ENCODE peak calls at places on chromosome 18, in five cellular contexts. L is lower leg skin, C is BJ, I is AG09309, Q is ascending aorta. E is an unnamed sample.
A peak's percentile ranks its signal among the peaks of the same experiment; 100 is the strongest.

GRCh38 chr18:32139835-32140283 is 48.2 kb downstream of the RNF138 start:
- DNase-seq in L (no peak), C (no peak), I (no peak), Q (no peak), E (no peak)

GRCh38 chr18:6729247-6730091 is at the start of gene ARHGAP28:
- DNase-seq in L (peak; percentile 40), C (peak; percentile 77), I (peak; percentile 53), Q (peak; percentile 66), E (no peak)

GRCh38 chr18:48007955-48008701 is 77.7 kb upstream of the SMAD2 start:
- DNase-seq in L (no peak), C (no peak), I (no peak), Q (peak; percentile 72), E (peak; percentile 75)

GRCh38 chr18:49597556-49597955 is 35.7 kb downstream of the LIPG start:
- DNase-seq in L (no peak), C (no peak), I (no peak), Q (no peak), E (no peak)

GRCh38 chr18:26482567-26482966 is 65.8 kb downstream of the KCTD1 start:
- DNase-seq in L (no peak), C (no peak), I (no peak), Q (no peak), E (no peak)

GRCh38 chr18:56196495-56197225 is 441.7 kb downstream of the TXNL1 start:
- DNase-seq in L (no peak), C (no peak), I (no peak), Q (no peak), E (no peak)

GRCh38 chr18:55998071-55998522 is 410.1 kb upstream of the TCF4 start:
- DNase-seq in L (no peak), C (no peak), I (peak; percentile 59), Q (no peak), E (no peak)

GRCh38 chr18:68438983-68439382 is 275.9 kb downstream of the TMX3 start:
- DNase-seq in L (peak; percentile 36), C (peak; percentile 87), I (peak; percentile 82), Q (no peak), E (no peak)

GRCh38 chr18:58848685-58849084 is 16.0 kb upstream of the ZNF532 start:
- DNase-seq in L (no peak), C (no peak), I (no peak), Q (no peak), E (no peak)
- H3K4me3 ChIP-seq in L (no peak overlapping the region), C (no peak overlapping the region), I (no peak overlapping the region), Q (no peak overlapping the region), E (no peak overlapping the region)

GRCh38 chr18:10424576-10425314 is 29.7 kb upstream of the APCDD1 start:
- DNase-seq in L (no peak), C (no peak), I (no peak), Q (peak; percentile 50), E (no peak)
- TF ChIP-seq CTCF in L (no peak), C (no peak), I (no peak), Q (no peak), E (no peak)

DNA sequence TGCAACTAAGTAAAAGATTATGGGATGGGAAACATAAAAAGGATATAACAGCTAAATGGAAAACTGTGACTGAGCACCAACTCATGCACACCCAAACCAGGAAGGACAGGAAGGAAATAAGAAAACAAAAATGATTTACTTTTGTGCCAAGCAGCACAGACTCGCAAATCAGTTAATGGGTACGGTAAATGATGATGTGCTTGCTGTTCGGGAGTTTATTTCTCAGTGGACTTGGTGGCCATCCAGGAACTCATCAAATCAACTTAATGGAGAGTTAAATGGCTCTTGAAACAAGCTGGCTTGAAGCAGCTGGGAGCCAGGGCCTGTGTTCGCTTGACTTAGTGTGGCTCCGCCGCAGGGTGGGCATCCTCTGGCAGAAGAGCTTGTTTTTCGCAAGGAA is 36.2 kb downstream of the MTCL1 start:
- DNase-seq in L (no peak), C (no peak), I (no peak), Q (no peak), E (peak; percentile 28)
- H3K4me3 ChIP-seq in L (no peak overlapping the region), C (no peak overlapping the region), I (no peak overlapping the region), Q (no peak overlapping the region), E (no peak overlapping the region)

GRCh38 chr18:44901283-44901682 is 220.6 kb downstream of the SETBP1 start:
- DNase-seq in L (no peak), C (no peak), I (no peak), Q (no peak), E (no peak)
- TF ChIP-seq CTCF in L (no peak), C (peak; percentile 15), I (peak; percentile 33), Q (no peak), E (no peak)

DNA sequence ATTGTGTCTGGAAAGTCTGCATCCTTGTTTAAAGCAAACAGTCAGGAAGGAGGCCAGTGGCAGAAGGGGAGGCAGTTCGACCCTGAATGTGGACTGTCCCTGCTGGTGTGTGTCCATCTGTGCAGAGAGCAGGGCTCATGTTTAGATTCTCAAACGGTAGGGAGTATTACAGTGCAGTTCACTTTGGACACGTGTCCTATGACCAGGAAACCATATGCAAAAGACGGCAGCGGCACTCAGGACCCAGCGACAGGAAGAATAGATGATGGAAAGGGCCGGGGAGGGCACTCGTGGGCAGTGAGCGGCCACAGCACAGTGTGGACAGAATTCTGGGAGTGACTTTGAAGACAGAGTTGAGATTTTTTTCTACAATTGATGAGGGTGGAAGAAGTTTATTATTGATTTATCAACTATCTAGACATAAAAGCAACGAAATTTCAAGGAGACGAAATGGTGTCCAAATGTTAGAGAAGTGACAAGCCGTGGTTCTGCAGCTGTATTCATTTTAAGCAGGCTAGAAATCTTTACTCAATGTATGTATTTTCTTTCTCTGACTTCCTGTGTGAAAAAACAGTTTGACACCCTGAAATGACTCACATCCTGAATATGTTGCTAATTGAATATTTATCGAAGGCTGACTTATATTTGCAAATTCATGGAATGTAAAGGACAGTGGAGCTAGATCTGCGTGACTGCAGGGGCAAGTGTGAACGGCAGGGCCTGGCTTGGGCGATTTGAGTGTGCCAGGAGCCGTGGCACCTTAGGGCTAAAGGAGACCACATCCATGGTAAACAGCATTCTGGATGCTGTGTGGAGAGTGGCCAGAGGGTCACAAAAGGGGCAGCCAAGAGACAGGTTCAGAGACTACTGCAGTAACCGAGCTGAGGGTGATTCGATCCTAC is 214.2 kb downstream of the PTGR3 start:
- DNase-seq in L (no peak), C (no peak), I (no peak), Q (no peak), E (no peak)
- H3K4me3 ChIP-seq in L (no peak overlapping the region), C (no peak overlapping the region), I (no peak overlapping the region), Q (no peak overlapping the region), E (no peak overlapping the region)